ENCODE peak calls at places on chromosome X, in ten cellular contexts. One of them, this sample, is unnamed.

GRCh38 chrX:46029777-46030176 is 515.4 kb downstream of the ZNF674 start:
- DNase-seq in thyroid gland: no peak
- DNase-seq in IMR-90: no peak
- DNase-seq in suprapubic skin: no peak
- DNase-seq in NB4: no peak
- DNase-seq in A549: no peak
- DNase-seq in esophagus squamous epithelium: no peak
- DNase-seq in prostate gland: no peak
- DNase-seq in breast epithelium: no peak
- DNase-seq in HCT116: no peak
- DNase-seq in this sample: no peak

GRCh38 chrX:54067741-54068140 is 23.5 kb upstream of the PHF8 start:
- DNase-seq in esophagus squamous epithelium: no peak
- DNase-seq in IMR-90: no peak
- DNase-seq in A549: no peak
- DNase-seq in HCT116: no peak
- DNase-seq in breast epithelium: no peak
- DNase-seq in suprapubic skin: no peak
- DNase-seq in NB4: peak; percentile 43
- DNase-seq in thyroid gland: no peak
- DNase-seq in prostate gland: no peak
- DNase-seq in this sample: no peak

GRCh38 chrX:12497832-12498591 is 293.2 kb upstream of the PRPS2 start:
- DNase-seq in breast epithelium: no peak
- DNase-seq in prostate gland: no peak
- DNase-seq in suprapubic skin: no peak
- DNase-seq in thyroid gland: no peak
- DNase-seq in HCT116: no peak
- DNase-seq in esophagus squamous epithelium: no peak
- DNase-seq in IMR-90: no peak
- DNase-seq in NB4: peak; percentile 14
- DNase-seq in A549: peak; percentile 2
- DNase-seq in this sample: no peak

GRCh38 chrX:50067435-50068292 is 133.1 kb downstream of the AKAP4 start:
- DNase-seq in thyroid gland: peak; percentile 72
- DNase-seq in IMR-90: peak; percentile 47
- DNase-seq in NB4: no peak
- DNase-seq in HCT116: no peak
- DNase-seq in suprapubic skin: no peak
- DNase-seq in breast epithelium: no peak
- DNase-seq in A549: peak; percentile 5
- DNase-seq in prostate gland: no peak
- DNase-seq in esophagus squamous epithelium: no peak
- DNase-seq in this sample: no peak

GRCh38 chrX:121562616-121563015 is 515.2 kb downstream of the GLUD2 start:
- DNase-seq in A549: no peak
- DNase-seq in esophagus squamous epithelium: no peak
- DNase-seq in breast epithelium: no peak
- DNase-seq in IMR-90: no peak
- DNase-seq in thyroid gland: no peak
- DNase-seq in NB4: no peak
- DNase-seq in suprapubic skin: no peak
- DNase-seq in HCT116: no peak
- DNase-seq in prostate gland: no peak
- DNase-seq in this sample: no peak

GRCh38 chrX:133881011-133881410 is 104.4 kb downstream of the GPC3 start:
- DNase-seq in thyroid gland: no peak
- DNase-seq in A549: no peak
- DNase-seq in breast epithelium: no peak
- DNase-seq in HCT116: no peak
- DNase-seq in NB4: no peak
- DNase-seq in prostate gland: no peak
- DNase-seq in esophagus squamous epithelium: no peak
- DNase-seq in IMR-90: no peak
- DNase-seq in suprapubic skin: no peak
- DNase-seq in this sample: no peak

GRCh38 chrX:145630081-145630480 is 187.5 kb upstream of the SLITRK2 start:
- DNase-seq in prostate gland: no peak
- DNase-seq in A549: no peak
- DNase-seq in IMR-90: no peak
- DNase-seq in NB4: no peak
- DNase-seq in breast epithelium: no peak
- DNase-seq in suprapubic skin: no peak
- DNase-seq in thyroid gland: no peak
- DNase-seq in HCT116: no peak
- DNase-seq in esophagus squamous epithelium: no peak
- DNase-seq in this sample: no peak

GRCh38 chrX:68693481-68694410 is 46.3 kb downstream of the STARD8 start:
- DNase-seq in breast epithelium: peak; percentile 38
- DNase-seq in suprapubic skin: peak; percentile 84
- DNase-seq in HCT116: no peak
- DNase-seq in esophagus squamous epithelium: no peak
- DNase-seq in NB4: peak; percentile 90
- DNase-seq in prostate gland: peak; percentile 6
- DNase-seq in IMR-90: peak; percentile 50
- DNase-seq in thyroid gland: peak; percentile 82
- DNase-seq in A549: no peak
- DNase-seq in this sample: peak; percentile 48

GRCh38 chrX:26597981-26598380 is 382.0 kb downstream of the MAGEB5 start:
- DNase-seq in thyroid gland: no peak
- DNase-seq in prostate gland: no peak
- DNase-seq in IMR-90: peak; percentile 22
- DNase-seq in HCT116: no peak
- DNase-seq in suprapubic skin: no peak
- DNase-seq in breast epithelium: no peak
- DNase-seq in NB4: no peak
- DNase-seq in esophagus squamous epithelium: no peak
- DNase-seq in A549: no peak
- DNase-seq in this sample: no peak

GRCh38 chrX:129980540-129981206 is 1.8 kb upstream of the BCORL1 start:
- DNase-seq in HCT116: no peak
- DNase-seq in A549: no peak
- DNase-seq in IMR-90: no peak
- DNase-seq in NB4: peak; percentile 66
- DNase-seq in esophagus squamous epithelium: no peak
- DNase-seq in prostate gland: no peak
- DNase-seq in breast epithelium: no peak
- DNase-seq in thyroid gland: peak; percentile 88
- DNase-seq in suprapubic skin: no peak
- DNase-seq in this sample: no peak

GRCh38 chrX:47384502-47384901 is 14.1 kb downstream of the ZNF157 start:
- DNase-seq in IMR-90: peak; percentile 57
- DNase-seq in prostate gland: peak; percentile 64
- DNase-seq in thyroid gland: peak; percentile 49
- DNase-seq in NB4: peak; percentile 69
- DNase-seq in esophagus squamous epithelium: no peak
- DNase-seq in breast epithelium: peak; percentile 44
- DNase-seq in A549: peak; percentile 14
- DNase-seq in HCT116: peak; percentile 61
- DNase-seq in suprapubic skin: no peak
- DNase-seq in this sample: peak; percentile 9

GRCh38 chrX:1249101-1249887 is 19.3 kb upstream of the CSF2RA start:
- DNase-seq in IMR-90: no peak
- DNase-seq in NB4: peak; percentile 96
- DNase-seq in breast epithelium: no peak
- DNase-seq in thyroid gland: peak; percentile 61
- DNase-seq in A549: no peak
- DNase-seq in prostate gland: no peak
- DNase-seq in suprapubic skin: no peak
- DNase-seq in esophagus squamous epithelium: no peak
- DNase-seq in HCT116: no peak
- DNase-seq in this sample: peak; percentile 13

GRCh38 chrX:37470711-37471110 is 100.8 kb upstream of the LANCL3 start:
- DNase-seq in A549: no peak
- DNase-seq in breast epithelium: no peak
- DNase-seq in prostate gland: no peak
- DNase-seq in thyroid gland: no peak
- DNase-seq in NB4: no peak
- DNase-seq in IMR-90: no peak
- DNase-seq in suprapubic skin: no peak
- DNase-seq in esophagus squamous epithelium: no peak
- DNase-seq in HCT116: no peak
- DNase-seq in this sample: no peak

GRCh38 chrX:70434352-70434866 is 10.2 kb upstream of the DLG3 start:
- DNase-seq in prostate gland: peak; percentile 82
- DNase-seq in breast epithelium: peak; percentile 82
- DNase-seq in HCT116: peak; percentile 72
- DNase-seq in esophagus squamous epithelium: peak; percentile 7
- DNase-seq in suprapubic skin: peak; percentile 83
- DNase-seq in A549: peak; percentile 93
- DNase-seq in thyroid gland: peak; percentile 88
- DNase-seq in IMR-90: peak; percentile 71
- DNase-seq in NB4: peak; percentile 87
- DNase-seq in this sample: peak; percentile 86
- TF ChIP-seq POLR2A in prostate gland: no peak
- TF ChIP-seq POLR2A in breast epithelium: no peak
- TF ChIP-seq POLR2A in HCT116: no peak
- TF ChIP-seq POLR2A in esophagus squamous epithelium: no peak
- TF ChIP-seq POLR2A in suprapubic skin: no peak
- TF ChIP-seq POLR2A in A549: peak; percentile 68
- TF ChIP-seq POLR2A in thyroid gland: peak; percentile 22
- TF ChIP-seq POLR2A in IMR-90: peak; percentile 28
- TF ChIP-seq POLR2A in NB4: no peak
- TF ChIP-seq POLR2A in this sample: peak; percentile 62

GRCh38 chrX:16772460-16772859 is 13.8 kb upstream of the TXLNG start:
- DNase-seq in breast epithelium: no peak
- DNase-seq in suprapubic skin: no peak
- DNase-seq in thyroid gland: no peak
- DNase-seq in A549: no peak
- DNase-seq in IMR-90: no peak
- DNase-seq in esophagus squamous epithelium: no peak
- DNase-seq in HCT116: peak; percentile 33
- DNase-seq in NB4: peak; percentile 23
- DNase-seq in prostate gland: no peak
- DNase-seq in this sample: no peak

GRCh38 chrX:16774746-16775145 is 11.5 kb upstream of the TXLNG start:
- DNase-seq in A549: no peak
- DNase-seq in HCT116: no peak
- DNase-seq in prostate gland: no peak
- DNase-seq in thyroid gland: no peak
- DNase-seq in suprapubic skin: no peak
- DNase-seq in breast epithelium: no peak
- DNase-seq in esophagus squamous epithelium: no peak
- DNase-seq in NB4: no peak
- DNase-seq in IMR-90: no peak
- DNase-seq in this sample: no peak

GRCh38 chrX:16770970-16771482 is 15.2 kb upstream of the TXLNG start:
- DNase-seq in NB4: no peak
- DNase-seq in esophagus squamous epithelium: no peak
- DNase-seq in breast epithelium: no peak
- DNase-seq in HCT116: no peak
- DNase-seq in thyroid gland: no peak
- DNase-seq in suprapubic skin: no peak
- DNase-seq in A549: no peak
- DNase-seq in IMR-90: no peak
- DNase-seq in prostate gland: no peak
- DNase-seq in this sample: no peak

DNA sequence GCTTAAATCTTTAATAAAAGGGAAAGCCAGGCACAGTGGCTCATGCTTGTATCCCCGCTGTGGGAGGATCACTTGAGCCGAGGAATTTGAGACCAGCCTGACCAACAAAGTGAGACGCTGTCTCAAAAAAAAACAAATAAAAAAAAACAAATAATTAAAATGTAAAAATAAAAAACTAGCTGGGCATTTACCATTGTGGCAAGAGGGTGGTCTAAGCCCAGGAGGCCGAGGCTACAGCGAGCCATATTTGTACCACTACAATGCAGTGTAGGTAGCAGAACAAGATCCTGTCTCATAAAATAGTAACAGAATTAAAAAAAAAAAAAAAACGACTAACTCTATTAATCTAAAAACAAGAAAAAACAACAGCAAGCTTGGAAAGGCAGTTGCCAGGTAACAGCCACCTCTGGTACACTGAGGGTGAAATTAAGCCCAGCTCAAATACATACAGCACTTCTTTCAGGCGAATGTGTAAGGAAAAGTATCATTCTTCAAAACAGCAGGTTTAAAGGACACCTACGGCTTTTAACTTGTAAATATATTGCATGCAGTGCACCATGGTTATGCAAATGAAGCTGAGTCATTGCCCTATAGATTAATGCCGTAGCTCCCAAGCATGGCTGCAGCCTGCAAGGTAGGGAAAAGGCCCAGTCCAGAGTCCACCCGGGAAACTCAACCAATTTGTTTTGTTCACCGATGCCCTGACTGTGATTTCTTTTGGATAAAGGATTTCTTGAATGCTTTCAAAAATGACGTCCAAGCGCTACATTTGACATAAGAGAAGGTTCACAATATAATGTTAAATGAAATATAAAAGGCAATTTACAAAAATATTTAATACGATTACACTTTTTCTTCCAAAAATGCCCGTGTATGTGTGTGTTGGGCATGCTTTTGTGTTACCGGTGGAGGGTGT is 14.5 kb upstream of the TXLNG start:
- DNase-seq in suprapubic skin: no peak
- DNase-seq in A549: peak; percentile 50
- DNase-seq in NB4: peak; percentile 79
- DNase-seq in esophagus squamous epithelium: no peak
- DNase-seq in thyroid gland: peak; percentile 28
- DNase-seq in HCT116: peak; percentile 81
- DNase-seq in IMR-90: peak; percentile 86
- DNase-seq in prostate gland: no peak
- DNase-seq in breast epithelium: no peak
- DNase-seq in this sample: no peak
- TF ChIP-seq POLR2A in suprapubic skin: no peak
- TF ChIP-seq POLR2A in A549: peak; percentile 77
- TF ChIP-seq POLR2A in NB4: peak; percentile 86
- TF ChIP-seq POLR2A in esophagus squamous epithelium: no peak
- TF ChIP-seq POLR2A in thyroid gland: no peak
- TF ChIP-seq POLR2A in HCT116: peak; percentile 100
- TF ChIP-seq POLR2A in IMR-90: peak; percentile 99
- TF ChIP-seq POLR2A in prostate gland: no peak
- TF ChIP-seq POLR2A in breast epithelium: no peak
- TF ChIP-seq POLR2A in this sample: no peak

GRCh38 chrX:9997524-9997923 is 30.4 kb downstream of the CLDN34 start:
- DNase-seq in thyroid gland: no peak
- DNase-seq in suprapubic skin: no peak
- DNase-seq in prostate gland: no peak
- DNase-seq in breast epithelium: no peak
- DNase-seq in NB4: no peak
- DNase-seq in A549: no peak
- DNase-seq in esophagus squamous epithelium: no peak
- DNase-seq in IMR-90: no peak
- DNase-seq in HCT116: no peak
- DNase-seq in this sample: no peak
- TF ChIP-seq POLR2A in thyroid gland: no peak
- TF ChIP-seq POLR2A in suprapubic skin: no peak
- TF ChIP-seq POLR2A in prostate gland: no peak
- TF ChIP-seq POLR2A in breast epithelium: no peak
- TF ChIP-seq POLR2A in NB4: no peak
- TF ChIP-seq POLR2A in A549: no peak
- TF ChIP-seq POLR2A in esophagus squamous epithelium: no peak
- TF ChIP-seq POLR2A in IMR-90: no peak
- TF ChIP-seq POLR2A in HCT116: no peak
- TF ChIP-seq POLR2A in this sample: no peak

DNA sequence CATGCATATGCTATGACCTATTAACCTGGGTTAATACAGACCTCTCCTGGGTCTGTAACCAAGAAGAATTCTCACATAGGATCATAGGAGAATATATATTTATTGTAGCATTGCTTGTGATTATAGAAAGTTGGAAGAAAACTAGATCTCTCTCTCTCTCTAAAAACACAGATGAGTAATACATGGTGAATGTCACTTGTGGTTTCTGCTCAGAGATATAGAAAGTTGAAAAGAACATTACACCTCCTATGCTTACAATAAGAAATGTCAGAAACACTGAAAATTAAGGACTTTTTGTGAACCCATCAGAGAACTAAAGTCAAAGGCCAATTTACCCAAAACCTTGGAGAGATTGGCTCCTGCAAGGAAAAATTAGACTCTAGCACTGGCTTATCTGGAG is 1389.5 kb downstream of the FAM133A start:
- DNase-seq in HCT116: no peak
- DNase-seq in A549: no peak
- DNase-seq in breast epithelium: no peak
- DNase-seq in suprapubic skin: no peak
- DNase-seq in prostate gland: no peak
- DNase-seq in thyroid gland: no peak
- DNase-seq in IMR-90: peak; percentile 11
- DNase-seq in esophagus squamous epithelium: no peak
- DNase-seq in NB4: no peak
- DNase-seq in this sample: no peak
- TF ChIP-seq POLR2A in HCT116: no peak
- TF ChIP-seq POLR2A in A549: no peak
- TF ChIP-seq POLR2A in breast epithelium: no peak
- TF ChIP-seq POLR2A in suprapubic skin: no peak
- TF ChIP-seq POLR2A in prostate gland: no peak
- TF ChIP-seq POLR2A in thyroid gland: no peak
- TF ChIP-seq POLR2A in IMR-90: no peak
- TF ChIP-seq POLR2A in esophagus squamous epithelium: no peak
- TF ChIP-seq POLR2A in NB4: no peak
- TF ChIP-seq POLR2A in this sample: no peak

This sample was measured in gastrocnemius medialis.